ENCODE peak calls at places on chromosomes 4 and X, in seven cellular contexts. One of them, this sample, is unnamed.

GRCh38 chrX:119698835-119699234 is 5.9 kb upstream of the SEPTIN6 start:
- DNase-seq in right atrium auricular region: no peak
- DNase-seq in mucosa of descending colon: no peak
- DNase-seq in esophagus muscularis mucosa: no peak
- DNase-seq in astrocyte of the spinal cord: peak; percentile 59
- DNase-seq in omental fat pad: no peak
- DNase-seq in lung: no peak
- DNase-seq in this sample: peak; percentile 61

GRCh38 chrX:87516716-87517115 is 886 bp upstream of the KLHL4 start:
- DNase-seq in mucosa of descending colon: no peak
- DNase-seq in astrocyte of the spinal cord: peak; percentile 91
- DNase-seq in esophagus muscularis mucosa: no peak
- DNase-seq in right atrium auricular region: no peak
- DNase-seq in omental fat pad: no peak
- DNase-seq in lung: no peak
- DNase-seq in this sample: no peak

GRCh38 chr4:41692717-41693345 is 55.7 kb downstream of the PHOX2B start:
- DNase-seq in omental fat pad: no peak
- DNase-seq in astrocyte of the spinal cord: peak; percentile 57
- DNase-seq in right atrium auricular region: no peak
- DNase-seq in mucosa of descending colon: peak; percentile 54
- DNase-seq in lung: peak; percentile 39
- DNase-seq in esophagus muscularis mucosa: no peak
- DNase-seq in this sample: peak; percentile 49

GRCh38 chrX:123835661-123836371 is 24.0 kb upstream of the XIAP start:
- DNase-seq in astrocyte of the spinal cord: peak; percentile 64
- DNase-seq in right atrium auricular region: no peak
- DNase-seq in lung: no peak
- DNase-seq in esophagus muscularis mucosa: no peak
- DNase-seq in omental fat pad: no peak
- DNase-seq in mucosa of descending colon: no peak
- DNase-seq in this sample: peak; percentile 74

GRCh38 chr4:82785248-82786003 is 13.2 kb downstream of the SCD5 start:
- DNase-seq in right atrium auricular region: peak; percentile 44
- DNase-seq in esophagus muscularis mucosa: no peak
- DNase-seq in omental fat pad: no peak
- DNase-seq in mucosa of descending colon: no peak
- DNase-seq in lung: no peak
- DNase-seq in astrocyte of the spinal cord: peak; percentile 90
- DNase-seq in this sample: peak; percentile 81

GRCh38 chr4:140448830-140449229 is 21.4 kb upstream of the CLGN start:
- DNase-seq in right atrium auricular region: no peak
- DNase-seq in astrocyte of the spinal cord: peak; percentile 15
- DNase-seq in esophagus muscularis mucosa: no peak
- DNase-seq in mucosa of descending colon: no peak
- DNase-seq in omental fat pad: no peak
- DNase-seq in lung: no peak
- DNase-seq in this sample: no peak

GRCh38 chr4:170139764-170140163 is 50.0 kb upstream of the AADAT start:
- DNase-seq in mucosa of descending colon: no peak
- DNase-seq in right atrium auricular region: no peak
- DNase-seq in astrocyte of the spinal cord: peak; percentile 24
- DNase-seq in lung: no peak
- DNase-seq in esophagus muscularis mucosa: no peak
- DNase-seq in omental fat pad: no peak
- DNase-seq in this sample: peak; percentile 53

GRCh38 chr4:113979157-113979972 is at the start of gene ARSJ:
- DNase-seq in lung: peak; percentile 64
- DNase-seq in omental fat pad: no peak
- DNase-seq in astrocyte of the spinal cord: peak; percentile 88
- DNase-seq in esophagus muscularis mucosa: no peak
- DNase-seq in right atrium auricular region: peak; percentile 72
- DNase-seq in mucosa of descending colon: peak; percentile 72
- DNase-seq in this sample: peak; percentile 71

GRCh38 chrX:40065291-40066046 is 32.3 kb downstream of the BCOR start:
- DNase-seq in right atrium auricular region: no peak
- DNase-seq in lung: no peak
- DNase-seq in mucosa of descending colon: no peak
- DNase-seq in esophagus muscularis mucosa: no peak
- DNase-seq in astrocyte of the spinal cord: no peak
- DNase-seq in omental fat pad: no peak
- DNase-seq in this sample: no peak

GRCh38 chr4:137968956-137969709 is 273.0 kb downstream of the SLC7A11 start:
- DNase-seq in esophagus muscularis mucosa: no peak
- DNase-seq in right atrium auricular region: no peak
- DNase-seq in astrocyte of the spinal cord: peak; percentile 27
- DNase-seq in omental fat pad: no peak
- DNase-seq in lung: no peak
- DNase-seq in mucosa of descending colon: no peak
- DNase-seq in this sample: no peak

GRCh38 chr4:159864337-159864736 is 761.5 kb downstream of the RAPGEF2 start:
- DNase-seq in omental fat pad: no peak
- DNase-seq in astrocyte of the spinal cord: no peak
- DNase-seq in right atrium auricular region: no peak
- DNase-seq in esophagus muscularis mucosa: no peak
- DNase-seq in mucosa of descending colon: no peak
- DNase-seq in lung: no peak
- DNase-seq in this sample: no peak

GRCh38 chrX:150454508-150455219 is 91.5 kb downstream of the MAMLD1 start:
- DNase-seq in mucosa of descending colon: no peak
- DNase-seq in omental fat pad: no peak
- DNase-seq in esophagus muscularis mucosa: no peak
- DNase-seq in astrocyte of the spinal cord: no peak
- DNase-seq in right atrium auricular region: no peak
- DNase-seq in lung: peak; percentile 6
- DNase-seq in this sample: no peak

GRCh38 chr4:116180056-116180690 is 905.2 kb downstream of the TRAM1L1 start:
- DNase-seq in esophagus muscularis mucosa: no peak
- DNase-seq in right atrium auricular region: no peak
- DNase-seq in mucosa of descending colon: no peak
- DNase-seq in lung: no peak
- DNase-seq in astrocyte of the spinal cord: peak; percentile 15
- DNase-seq in omental fat pad: no peak
- DNase-seq in this sample: no peak

GRCh38 chr4:81723927-81724587 is 252.3 kb upstream of the RASGEF1B start:
- DNase-seq in esophagus muscularis mucosa: no peak
- DNase-seq in mucosa of descending colon: no peak
- DNase-seq in astrocyte of the spinal cord: peak; percentile 12
- DNase-seq in lung: no peak
- DNase-seq in right atrium auricular region: peak; percentile 67
- DNase-seq in omental fat pad: no peak
- DNase-seq in this sample: no peak

GRCh38 chrX:124406294-124407013 is 60.1 kb downstream of the SH2D1A start:
- DNase-seq in mucosa of descending colon: peak; percentile 14
- DNase-seq in astrocyte of the spinal cord: peak; percentile 48
- DNase-seq in lung: peak; percentile 68
- DNase-seq in esophagus muscularis mucosa: no peak
- DNase-seq in right atrium auricular region: peak; percentile 68
- DNase-seq in omental fat pad: no peak
- DNase-seq in this sample: peak; percentile 70

GRCh38 chr4:183098080-183098722 is 856 bp upstream of the WWC2 start:
- DNase-seq in esophagus muscularis mucosa: peak; percentile 92
- DNase-seq in lung: peak; percentile 48
- DNase-seq in astrocyte of the spinal cord: peak; percentile 45
- DNase-seq in mucosa of descending colon: peak; percentile 58
- DNase-seq in omental fat pad: peak; percentile 23
- DNase-seq in right atrium auricular region: peak; percentile 71
- DNase-seq in this sample: peak; percentile 46

GRCh38 chr4:38237139-38237538 is 276.9 kb downstream of the PTTG2 start:
- DNase-seq in lung: no peak
- DNase-seq in right atrium auricular region: no peak
- DNase-seq in mucosa of descending colon: no peak
- DNase-seq in esophagus muscularis mucosa: no peak
- DNase-seq in omental fat pad: no peak
- DNase-seq in astrocyte of the spinal cord: peak; percentile 26
- DNase-seq in this sample: peak; percentile 67
- TF ChIP-seq CTCF in lung: no peak
- TF ChIP-seq CTCF in right atrium auricular region: no peak
- TF ChIP-seq CTCF in mucosa of descending colon: no peak
- TF ChIP-seq CTCF in esophagus muscularis mucosa: no peak
- TF ChIP-seq CTCF in omental fat pad: no peak
- TF ChIP-seq CTCF in astrocyte of the spinal cord: no peak
- TF ChIP-seq CTCF in this sample: no peak

GRCh38 chr4:127188847-127189246 is 443.9 kb upstream of the INTU start:
- DNase-seq in esophagus muscularis mucosa: no peak
- DNase-seq in lung: no peak
- DNase-seq in right atrium auricular region: no peak
- DNase-seq in omental fat pad: no peak
- DNase-seq in astrocyte of the spinal cord: peak; percentile 36
- DNase-seq in mucosa of descending colon: no peak
- DNase-seq in this sample: no peak
- TF ChIP-seq CTCF in esophagus muscularis mucosa: no peak
- TF ChIP-seq CTCF in lung: no peak
- TF ChIP-seq CTCF in right atrium auricular region: no peak
- TF ChIP-seq CTCF in omental fat pad: no peak
- TF ChIP-seq CTCF in astrocyte of the spinal cord: peak; percentile 29
- TF ChIP-seq CTCF in mucosa of descending colon: no peak
- TF ChIP-seq CTCF in this sample: no peak

GRCh38 chr4:71614626-71615025 is 169.3 kb downstream of the GC start:
- DNase-seq in lung: no peak
- DNase-seq in mucosa of descending colon: peak; percentile 51
- DNase-seq in omental fat pad: no peak
- DNase-seq in astrocyte of the spinal cord: no peak
- DNase-seq in esophagus muscularis mucosa: no peak
- DNase-seq in right atrium auricular region: no peak
- DNase-seq in this sample: no peak

DNA sequence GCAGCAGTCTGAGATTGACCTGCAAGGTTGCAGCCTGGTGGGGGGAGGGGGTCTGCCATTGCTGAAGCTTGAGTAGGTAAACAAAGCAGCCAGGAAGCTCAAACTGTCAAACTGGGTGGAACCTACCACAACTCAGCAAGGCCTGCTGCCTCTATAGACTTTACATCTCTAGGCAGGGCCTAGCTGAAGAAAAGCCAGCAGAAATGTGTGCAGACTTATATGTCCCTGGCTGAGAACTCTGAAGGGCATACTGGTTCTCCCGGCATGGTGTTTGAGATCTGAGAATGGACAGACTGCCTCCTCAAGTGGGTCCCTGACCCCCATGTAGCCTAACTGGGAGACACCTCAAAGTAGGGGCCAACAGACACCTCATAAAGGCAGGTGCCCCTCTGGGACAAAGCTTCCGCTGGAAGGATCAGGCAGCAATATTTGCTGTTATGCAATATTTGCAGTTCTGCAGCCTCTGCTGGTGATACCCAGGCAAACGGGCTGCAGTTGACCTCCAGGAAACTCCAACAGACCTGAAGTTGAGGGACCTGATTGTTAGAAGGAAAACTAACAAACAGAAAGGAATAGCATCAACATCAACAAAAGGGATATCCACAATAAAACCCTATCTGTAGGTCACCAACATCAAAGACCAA is 167.6 kb downstream of the GC start:
- DNase-seq in lung: no peak
- DNase-seq in omental fat pad: no peak
- DNase-seq in esophagus muscularis mucosa: no peak
- DNase-seq in right atrium auricular region: no peak
- DNase-seq in astrocyte of the spinal cord: no peak
- DNase-seq in mucosa of descending colon: no peak
- DNase-seq in this sample: no peak
- TF ChIP-seq CTCF in lung: no peak
- TF ChIP-seq CTCF in omental fat pad: no peak
- TF ChIP-seq CTCF in esophagus muscularis mucosa: no peak
- TF ChIP-seq CTCF in right atrium auricular region: no peak
- TF ChIP-seq CTCF in astrocyte of the spinal cord: no peak
- TF ChIP-seq CTCF in mucosa of descending colon: no peak
- TF ChIP-seq CTCF in this sample: no peak

GRCh38 chrX:31039327-31039711 is 32.5 kb downstream of the FTHL17 start:
- DNase-seq in mucosa of descending colon: no peak
- DNase-seq in esophagus muscularis mucosa: no peak
- DNase-seq in lung: no peak
- DNase-seq in omental fat pad: no peak
- DNase-seq in right atrium auricular region: no peak
- DNase-seq in astrocyte of the spinal cord: no peak
- DNase-seq in this sample: no peak

GRCh38 chrX:31038585-31039326 is 33.1 kb downstream of the FTHL17 start:
- DNase-seq in right atrium auricular region: no peak
- DNase-seq in esophagus muscularis mucosa: no peak
- DNase-seq in lung: no peak
- DNase-seq in mucosa of descending colon: no peak
- DNase-seq in omental fat pad: no peak
- DNase-seq in astrocyte of the spinal cord: peak; percentile 2
- DNase-seq in this sample: peak; percentile 6

DNA sequence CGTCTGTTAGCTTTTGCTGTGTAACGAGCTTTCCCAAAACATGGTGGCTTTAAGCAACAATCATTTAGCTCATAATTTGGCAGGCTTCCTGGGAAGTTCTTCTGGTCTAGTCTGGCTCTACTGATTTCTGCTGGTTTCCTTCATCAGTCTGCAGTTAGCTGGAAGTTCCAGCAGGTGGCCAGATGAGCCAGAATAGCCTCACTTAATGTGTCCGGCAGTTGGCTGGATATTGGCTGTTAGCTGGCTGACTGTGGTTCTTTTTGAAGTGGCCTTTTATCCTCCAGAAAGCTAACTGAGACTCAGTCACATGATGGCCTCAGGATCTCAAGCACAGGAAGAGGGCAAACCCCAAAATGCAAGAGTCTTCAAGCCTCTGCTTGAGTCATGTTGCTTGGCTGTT is 34.9 kb downstream of the FTHL17 start:
- DNase-seq in omental fat pad: peak; percentile 23
- DNase-seq in astrocyte of the spinal cord: peak; percentile 44
- DNase-seq in mucosa of descending colon: peak; percentile 29
- DNase-seq in right atrium auricular region: no peak
- DNase-seq in lung: peak; percentile 56
- DNase-seq in esophagus muscularis mucosa: no peak
- DNase-seq in this sample: peak; percentile 53
- TF ChIP-seq CTCF in omental fat pad: no peak
- TF ChIP-seq CTCF in astrocyte of the spinal cord: peak; percentile 67
- TF ChIP-seq CTCF in mucosa of descending colon: no peak
- TF ChIP-seq CTCF in right atrium auricular region: peak; percentile 71
- TF ChIP-seq CTCF in lung: peak; percentile 18
- TF ChIP-seq CTCF in esophagus muscularis mucosa: peak; percentile 52
- TF ChIP-seq CTCF in this sample: peak; percentile 76

DNA sequence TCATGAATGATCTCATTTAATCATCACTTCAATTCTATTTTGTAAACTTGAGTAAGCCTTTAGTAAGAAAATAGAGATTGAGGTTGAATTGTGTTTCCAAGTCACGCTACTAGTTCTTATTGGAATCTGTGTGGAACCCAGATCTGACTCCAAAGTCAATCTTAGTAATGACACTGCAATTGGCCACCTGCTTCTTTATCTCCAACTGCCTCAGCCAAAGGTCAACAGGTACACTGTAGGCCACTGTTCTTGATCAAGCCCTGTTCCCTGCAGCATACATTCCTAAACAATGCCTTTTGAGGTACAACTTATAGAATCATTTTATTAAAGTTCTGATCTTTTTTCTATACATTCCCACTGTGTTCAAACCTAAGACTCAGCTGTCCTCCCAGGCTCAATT is 45.5 kb upstream of the CXCL13 start:
- DNase-seq in lung: no peak
- DNase-seq in astrocyte of the spinal cord: no peak
- DNase-seq in omental fat pad: no peak
- DNase-seq in right atrium auricular region: no peak
- DNase-seq in mucosa of descending colon: no peak
- DNase-seq in esophagus muscularis mucosa: no peak
- DNase-seq in this sample: no peak
- TF ChIP-seq CTCF in lung: no peak
- TF ChIP-seq CTCF in astrocyte of the spinal cord: no peak
- TF ChIP-seq CTCF in omental fat pad: no peak
- TF ChIP-seq CTCF in right atrium auricular region: no peak
- TF ChIP-seq CTCF in mucosa of descending colon: no peak
- TF ChIP-seq CTCF in esophagus muscularis mucosa: no peak
- TF ChIP-seq CTCF in this sample: no peak

This sample was measured in HFFc6.